ENCODE peak calls at places on chromosomes 16 and 17, in nine cellular contexts. M is T-helper 9 cell; U is ACHN; L is fibroblast of mammary gland; W is psoas muscle; V is HFF-Myc; A is HepG2; Z is activated CD8-positive, alpha-beta T cell treated with anti-CD3 and anti-CD28 coated beads, Interleukin-2, amount 10 ng/mL, durations not matched to agents 7 days and 5 days; I is GM12865. G is an unnamed sample.

GRCh38 chr16:15601212-15601879 is 41.6 kb downstream of the MARF1 start:
- DNase-seq in U (no peak), L (no peak), I (no peak), M (no peak), W (no peak), Z (no peak), A (no peak), V (no peak), G (no peak)

GRCh38 chr16:842061-842476 is 41.5 kb upstream of the GNG13 start:
- DNase-seq in M (no peak), L (peak), A (no peak), I (no peak), W (no peak), U (no peak), V (no peak), Z (peak), G (no peak)

GRCh38 chr16:48340054-48340453 is 45.2 kb downstream of the SIAH1 start:
- DNase-seq in M (no peak), U (no peak), L (no peak), A (no peak), Z (no peak), I (no peak), V (no peak), W (no peak), G (peak)

GRCh38 chr17:6666077-6666521 is 14.5 kb downstream of the C17orf100 start:
- DNase-seq in I (peak), Z (peak), W (peak), A (peak), V (peak), M (peak), L (peak), U (peak), G (no peak)

GRCh38 chr16:398551-399277 is 1.7 kb downstream of the NME4 start:
- DNase-seq in I (no peak), Z (no peak), A (no peak), W (no peak), L (no peak), V (no peak), U (no peak), M (no peak), G (no peak)

GRCh38 chr17:59377410-59377809 is 46.0 kb downstream of the YPEL2 start:
- DNase-seq in W (no peak), M (no peak), L (peak), A (no peak), Z (no peak), I (no peak), V (no peak), U (no peak), G (no peak)

GRCh38 chr17:48555183-48555615 is 10.3 kb upstream of the HOXB2 start:
- DNase-seq in Z (no peak), L (peak), M (no peak), U (peak), V (no peak), I (peak), W (no peak), A (no peak), G (no peak)

GRCh38 chr16:81861503-81861902 is 82.4 kb downstream of the PLCG2 start:
- DNase-seq in L (no peak), V (no peak), I (no peak), M (no peak), A (no peak), Z (no peak), W (no peak), U (peak), G (no peak)

GRCh38 chr17:44628234-44629188 is 27.8 kb upstream of the MEIOC start:
- DNase-seq in L (no peak), I (peak), U (no peak), A (peak), Z (no peak), M (no peak), V (no peak), W (no peak), G (no peak)

GRCh38 chr16:9458816-9459215 is 367.4 kb downstream of the HAPSTR1 start:
- DNase-seq in Z (no peak), L (no peak), V (no peak), U (no peak), I (no peak), A (no peak), M (no peak), W (no peak), G (no peak)

GRCh38 chr16:57514891-57515600 is 21.3 kb downstream of the CCDC102A start:
- DNase-seq in A (no peak), U (no peak), I (no peak), L (no peak), Z (no peak), M (no peak), V (no peak), W (no peak), G (no peak)

GRCh38 chr17:79135011-79135410 is 60.4 kb downstream of the ENGASE start:
- DNase-seq in I (no peak), A (no peak), M (no peak), U (no peak), V (no peak), L (no peak), W (no peak), Z (no peak), G (no peak)